ENCODE peak calls at places on chromosomes 12 and 14, in nine cellular contexts. U is AG20443; O is stimulated activated CD4-positive, alpha-beta T cell treated with anti-CD3 and anti-CD28 coated beads, Interleukin-15, amount 100 ng/mL, for 1 hour; H is RPMI8226; K is T-cell; B is COR-L47; Y is NCI-H1105; I is fibroblast of mammary gland; C is HT1080. Z is an unnamed sample.

GRCh38 chr14:96627386-96627785 is 125.2 kb downstream of the PAPOLA start:
- DNase-seq in U (no peak), O (no peak), H (no peak), K (no peak), B (no peak), Y (no peak), I (no peak), C (peak), Z (no peak)

GRCh38 chr12:65232490-65233077 is 45.9 kb upstream of the MSRB3 start:
- DNase-seq in U (peak), O (no peak), H (peak), K (no peak), B (no peak), Y (no peak), I (peak), C (peak), Z (no peak)

GRCh38 chr12:753401-754237 is 1.2 kb downstream of the WNK1 start:
- DNase-seq in U (peak), O (peak), H (peak), K (no peak), B (no peak), Y (no peak), I (peak), C (peak), Z (peak)

GRCh38 chr14:85991156-85991555 is 461.2 kb downstream of the FLRT2 start:
- DNase-seq in U (peak), O (no peak), H (no peak), K (no peak), B (no peak), Y (no peak), I (peak), C (peak), Z (no peak)

GRCh38 chr12:122963928-122964240 is 2.4 kb downstream of the ABCB9 start:
- DNase-seq in U (no peak), O (no peak), H (no peak), K (no peak), B (peak), Y (peak), I (peak), C (no peak), Z (no peak)

GRCh38 chr12:76337583-76337982 is 10.6 kb downstream of the BBS10 start:
- DNase-seq in U (peak), O (no peak), H (no peak), K (no peak), B (no peak), Y (no peak), I (peak), C (peak), Z (no peak)

GRCh38 chr12:8088574-8088973 is 6.5 kb downstream of the NECAP1 start:
- DNase-seq in U (no peak), O (no peak), H (no peak), K (peak), B (no peak), Y (no peak), I (no peak), C (no peak), Z (no peak)

GRCh38 chr14:52951730-52952481 is 1.1 kb upstream of the FERMT2 start:
- DNase-seq in U (peak), O (no peak), H (peak), K (no peak), B (no peak), Y (no peak), I (peak), C (peak), Z (no peak)

GRCh38 chr12:71731439-71732356 is 23.0 kb upstream of the RAB21 start:
- DNase-seq in U (no peak), O (no peak), H (peak), K (no peak), B (no peak), Y (no peak), I (peak), C (peak), Z (no peak)

GRCh38 chr12:6872073-6873048 is 742 bp downstream of the SPSB2 start:
- DNase-seq in U (peak), O (peak), H (peak), K (peak), B (peak), Y (peak), I (peak), C (peak), Z (peak)

GRCh38 chr14:94153750-94154350 is 20.3 kb upstream of the PPP4R4 start:
- DNase-seq in U (no peak), O (no peak), H (no peak), K (no peak), B (no peak), Y (no peak), I (no peak), C (no peak), Z (no peak)

GRCh38 chr12:113425960-113426453 is 3.8 kb downstream of the SDSL start:
- DNase-seq in U (no peak), O (no peak), H (no peak), K (no peak), B (no peak), Y (no peak), I (no peak), C (no peak), Z (no peak)

GRCh38 chr12:101616027-101616494 is 21.3 kb downstream of the MYBPC1 start:
- DNase-seq in U (no peak), O (no peak), H (no peak), K (no peak), B (no peak), Y (no peak), I (peak), C (no peak), Z (no peak)

GRCh38 chr12:88570103-88570502 is 10.2 kb downstream of the KITLG start:
- DNase-seq in U (no peak), O (no peak), H (no peak), K (no peak), B (no peak), Y (no peak), I (peak), C (peak), Z (no peak)

GRCh38 chr14:79705126-79705894 is 506.0 kb downstream of the DIO2 start:
- DNase-seq in U (no peak), O (no peak), H (no peak), K (no peak), B (no peak), Y (no peak), I (no peak), C (no peak), Z (no peak)

GRCh38 chr12:131912526-131913274 is 16.4 kb upstream of the PUS1 start:
- DNase-seq in U (peak), O (no peak), H (no peak), K (no peak), B (peak), Y (no peak), I (peak), C (peak), Z (no peak)

GRCh38 chr12:6915023-6915788 is 826 bp downstream of the ENO2 start:
- DNase-seq in U (no peak), O (no peak), H (no peak), K (no peak), B (no peak), Y (no peak), I (no peak), C (no peak), Z (no peak)

GRCh38 chr14:91398192-91398591 is 19.4 kb downstream of the CCDC88C start:
- DNase-seq in U (no peak), O (no peak), H (peak), K (no peak), B (no peak), Y (no peak), I (no peak), C (no peak), Z (no peak)